ENCODE peak calls at places on chromosomes 16 and 17, in four cellular contexts. One of them, this sample, is unnamed.

GRCh38 chr17:49180303-49180702 is 30.1 kb downstream of the GNGT2 start:
- DNase-seq in GM12878: peak
- DNase-seq in SK-N-SH: peak
- DNase-seq in K562: peak
- DNase-seq in this sample: no peak

GRCh38 chr16:81778861-81779539 is at the start of gene PLCG2:
- DNase-seq in SK-N-SH: peak
- DNase-seq in K562: peak
- DNase-seq in GM12878: no peak
- DNase-seq in this sample: peak

GRCh38 chr17:46097497-46097896 is 95.7 kb downstream of the KANSL1 start:
- DNase-seq in K562: no peak
- DNase-seq in SK-N-SH: no peak
- DNase-seq in GM12878: no peak
- DNase-seq in this sample: no peak

GRCh38 chr16:4948903-4949766 is 9.0 kb upstream of the SEC14L5 start:
- DNase-seq in SK-N-SH: no peak
- DNase-seq in GM12878: no peak
- DNase-seq in K562: no peak
- DNase-seq in this sample: no peak

GRCh38 chr16:80883159-80883642 is 78.8 kb upstream of the CDYL2 start:
- DNase-seq in GM12878: no peak
- DNase-seq in SK-N-SH: no peak
- DNase-seq in K562: no peak
- DNase-seq in this sample: no peak

GRCh38 chr16:65178151-65178550 is 56.3 kb upstream of the CDH11 start:
- DNase-seq in K562: no peak
- DNase-seq in SK-N-SH: no peak
- DNase-seq in GM12878: no peak
- DNase-seq in this sample: no peak

GRCh38 chr17:41417576-41418015 is 6.8 kb downstream of the KRT37 start:
- DNase-seq in GM12878: no peak
- DNase-seq in SK-N-SH: peak
- DNase-seq in K562: peak
- DNase-seq in this sample: no peak

GRCh38 chr16:84724619-84725307 is 25.0 kb downstream of the USP10 start:
- DNase-seq in GM12878: no peak
- DNase-seq in SK-N-SH: no peak
- DNase-seq in K562: no peak
- DNase-seq in this sample: no peak

GRCh38 chr16:2924901-2925820 is 13.4 kb downstream of the FLYWCH1 start:
- DNase-seq in SK-N-SH: peak
- DNase-seq in GM12878: no peak
- DNase-seq in K562: no peak
- DNase-seq in this sample: no peak

GRCh38 chr16:66695935-66696668 is 441 bp downstream of the CMTM4 start:
- DNase-seq in GM12878: no peak
- DNase-seq in SK-N-SH: no peak
- DNase-seq in K562: peak
- DNase-seq in this sample: no peak

GRCh38 chr17:1006054-1006453 is 9.1 kb downstream of the TIMM22 start:
- DNase-seq in SK-N-SH: peak
- DNase-seq in GM12878: no peak
- DNase-seq in K562: no peak
- DNase-seq in this sample: no peak

GRCh38 chr17:8350339-8350738 is 10.7 kb downstream of the ODF4 start:
- DNase-seq in GM12878: no peak
- DNase-seq in K562: no peak
- DNase-seq in SK-N-SH: no peak
- DNase-seq in this sample: no peak

GRCh38 chr17:31724026-31724425 is 135.0 kb downstream of the COPRS start:
- DNase-seq in SK-N-SH: no peak
- DNase-seq in K562: no peak
- DNase-seq in GM12878: no peak
- DNase-seq in this sample: no peak

GRCh38 chr16:11325404-11326083 is 19.7 kb upstream of the RMI2 start:
- DNase-seq in SK-N-SH: no peak
- DNase-seq in K562: no peak
- DNase-seq in GM12878: peak
- DNase-seq in this sample: peak

GRCh38 chr16:89033796-89034572 is 57.0 kb upstream of the CBFA2T3 start:
- DNase-seq in K562: no peak
- DNase-seq in GM12878: no peak
- DNase-seq in SK-N-SH: no peak
- DNase-seq in this sample: no peak

GRCh38 chr16:57185446-57185944 is 344 bp downstream of the PSME3IP1 start:
- DNase-seq in SK-N-SH: peak
- DNase-seq in GM12878: no peak
- DNase-seq in K562: peak
- DNase-seq in this sample: peak

GRCh38 chr17:10067446-10068143 is 130.8 kb downstream of the GAS7 start:
- DNase-seq in K562: no peak
- DNase-seq in GM12878: no peak
- DNase-seq in SK-N-SH: no peak
- DNase-seq in this sample: no peak

GRCh38 chr17:1414001-1414574 is 14.1 kb upstream of the YWHAE start:
- DNase-seq in K562: no peak
- DNase-seq in SK-N-SH: no peak
- DNase-seq in GM12878: no peak
- DNase-seq in this sample: no peak

GRCh38 chr16:80273635-80274538 is 266.9 kb upstream of the DYNLRB2 start:
- DNase-seq in K562: no peak
- DNase-seq in SK-N-SH: no peak
- DNase-seq in GM12878: no peak
- DNase-seq in this sample: no peak

GRCh38 chr17:17570207-17570797 is 21.2 kb downstream of the PEMT start:
- DNase-seq in GM12878: no peak
- DNase-seq in K562: no peak
- DNase-seq in SK-N-SH: peak
- DNase-seq in this sample: no peak

GRCh38 chr17:7843536-7844291 is 9.7 kb downstream of the KDM6B start:
- DNase-seq in K562: peak
- DNase-seq in GM12878: peak
- DNase-seq in SK-N-SH: peak
- DNase-seq in this sample: no peak

GRCh38 chr17:57808882-57809281 is 41.0 kb downstream of the MRPS23 start:
- DNase-seq in K562: no peak
- DNase-seq in GM12878: no peak
- DNase-seq in SK-N-SH: peak
- DNase-seq in this sample: no peak

GRCh38 chr16:57008440-57008839 is 19.1 kb downstream of the NLRC5 start:
- DNase-seq in GM12878: no peak
- DNase-seq in SK-N-SH: no peak
- DNase-seq in K562: no peak
- DNase-seq in this sample: no peak

GRCh38 chr17:37293770-37294169 is 82.0 kb upstream of the C17orf78 start:
- DNase-seq in K562: no peak
- DNase-seq in GM12878: no peak
- DNase-seq in SK-N-SH: no peak
- DNase-seq in this sample: no peak

GRCh38 chr17:76710863-76711611 is at the start of gene MXRA7:
- DNase-seq in GM12878: no peak
- DNase-seq in K562: peak
- DNase-seq in SK-N-SH: peak
- DNase-seq in this sample: no peak

GRCh38 chr17:248337-249235 is 67.1 kb upstream of the DOC2B start:
- DNase-seq in GM12878: no peak
- DNase-seq in K562: no peak
- DNase-seq in SK-N-SH: no peak
- DNase-seq in this sample: no peak

GRCh38 chr16:71894229-71894920 is 956 bp upstream of the IST1 start:
- DNase-seq in K562: no peak
- DNase-seq in GM12878: no peak
- DNase-seq in SK-N-SH: peak
- DNase-seq in this sample: peak

GRCh38 chr16:2895813-2896212 is 12.8 kb downstream of the FLYWCH2 start:
- DNase-seq in GM12878: no peak
- DNase-seq in K562: no peak
- DNase-seq in SK-N-SH: no peak
- DNase-seq in this sample: no peak

GRCh38 chr17:17134952-17135340 is 71.2 kb downstream of the PLD6 start:
- DNase-seq in K562: no peak
- DNase-seq in SK-N-SH: no peak
- DNase-seq in GM12878: no peak
- DNase-seq in this sample: no peak

GRCh38 chr17:49985310-49985990 is 9.6 kb downstream of the DLX3 start:
- DNase-seq in SK-N-SH: peak
- DNase-seq in K562: no peak
- DNase-seq in GM12878: no peak
- DNase-seq in this sample: no peak

GRCh38 chr16:71540-72341 is 690 bp downstream of the RHBDF1 start:
- DNase-seq in SK-N-SH: peak
- DNase-seq in GM12878: no peak
- DNase-seq in K562: peak
- DNase-seq in this sample: no peak

GRCh38 chr17:36731806-36732205 is 130.4 kb downstream of the MRM1 start:
- DNase-seq in SK-N-SH: no peak
- DNase-seq in K562: no peak
- DNase-seq in GM12878: no peak
- DNase-seq in this sample: no peak

GRCh38 chr17:83189673-83190385 is 110.4 kb downstream of the METRNL start:
- DNase-seq in K562: no peak
- DNase-seq in GM12878: no peak
- DNase-seq in SK-N-SH: no peak
- DNase-seq in this sample: no peak

GRCh38 chr16:19316846-19317245 is 31.3 kb downstream of the CLEC19A start:
- DNase-seq in GM12878: no peak
- DNase-seq in SK-N-SH: no peak
- DNase-seq in K562: no peak
- DNase-seq in this sample: no peak

DNA sequence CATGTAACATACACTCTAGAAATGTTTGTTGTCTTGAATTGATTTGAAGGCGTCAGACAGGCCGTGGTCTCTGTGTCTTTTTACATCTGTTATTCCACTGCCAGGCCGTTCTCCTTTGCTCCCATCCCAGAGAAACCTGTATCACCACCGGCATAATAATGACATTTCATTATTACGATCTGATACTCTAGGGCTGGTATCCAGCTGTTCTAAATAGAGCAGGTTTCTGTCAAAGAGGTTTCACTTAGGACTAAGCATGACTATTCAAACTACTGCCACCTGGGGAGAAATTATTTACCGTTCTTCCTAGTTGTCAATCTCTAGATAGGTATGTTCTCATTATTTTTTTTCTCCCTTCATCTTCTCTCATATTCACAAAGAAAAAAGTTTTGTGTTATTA is 1016.2 kb upstream of the EEF2KMT start:
- DNase-seq in K562: no peak
- DNase-seq in SK-N-SH: no peak
- DNase-seq in GM12878: no peak
- DNase-seq in this sample: no peak
- TF ChIP-seq REST in K562: no peak
- TF ChIP-seq REST in SK-N-SH: no peak
- TF ChIP-seq REST in GM12878: no peak
- TF ChIP-seq REST in this sample: no peak

DNA sequence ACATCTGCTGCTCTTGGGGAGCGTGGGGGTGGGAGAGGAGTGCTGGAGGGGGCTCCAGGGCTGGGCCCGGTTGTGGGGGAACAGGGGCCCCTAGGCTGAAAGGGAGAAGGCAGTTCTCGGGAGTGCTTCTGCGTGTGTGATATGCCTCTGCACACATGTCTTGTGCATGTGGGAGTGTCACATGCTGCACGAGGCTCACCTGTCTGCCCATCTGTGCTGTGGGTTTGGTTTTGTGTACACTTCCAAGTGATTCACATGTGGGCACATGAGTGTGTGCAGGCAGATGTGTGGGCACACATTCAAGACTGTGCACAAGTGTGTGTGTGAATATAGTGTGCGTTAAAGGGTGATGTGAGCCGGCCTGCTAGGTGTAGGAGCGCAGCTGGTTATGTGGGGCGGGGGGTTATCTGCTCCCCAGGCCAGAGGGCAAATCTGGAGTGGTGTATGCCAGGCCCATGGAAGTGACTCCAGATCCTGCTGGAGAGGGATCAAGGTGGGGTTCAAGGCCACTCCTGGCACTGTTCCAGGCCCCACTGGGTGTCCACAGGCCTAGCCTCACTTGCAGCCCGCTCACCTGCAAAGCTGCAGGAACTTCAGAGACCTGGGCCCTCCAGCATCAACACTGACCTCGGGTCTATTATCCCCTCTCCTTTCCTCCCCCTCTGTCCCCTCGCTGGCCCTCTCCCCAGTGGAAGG is 3.8 kb upstream of the BAHCC1 start:
- DNase-seq in GM12878: no peak
- DNase-seq in K562: no peak
- DNase-seq in SK-N-SH: no peak
- DNase-seq in this sample: no peak
- TF ChIP-seq GABPA in GM12878: no peak
- TF ChIP-seq GABPA in K562: no peak
- TF ChIP-seq GABPA in SK-N-SH: no peak
- TF ChIP-seq GABPA in this sample: no peak

GRCh38 chr17:66860204-66860603 is 25.3 kb downstream of the CACNG5 start:
- DNase-seq in K562: no peak
- DNase-seq in SK-N-SH: no peak
- DNase-seq in GM12878: no peak
- DNase-seq in this sample: no peak
- TF ChIP-seq REST in K562: no peak
- TF ChIP-seq REST in SK-N-SH: no peak
- TF ChIP-seq REST in GM12878: no peak
- TF ChIP-seq REST in this sample: no peak

GRCh38 chr17:34478244-34478643 is 101.1 kb upstream of the TMEM132E start:
- DNase-seq in K562: no peak
- DNase-seq in SK-N-SH: no peak
- DNase-seq in GM12878: no peak
- DNase-seq in this sample: no peak

GRCh38 chr17:34472363-34472762 is 107.0 kb upstream of the TMEM132E start:
- DNase-seq in K562: peak
- DNase-seq in GM12878: no peak
- DNase-seq in SK-N-SH: no peak
- DNase-seq in this sample: no peak

GRCh38 chr17:34474706-34475105 is 104.7 kb upstream of the TMEM132E start:
- DNase-seq in SK-N-SH: no peak
- DNase-seq in K562: no peak
- DNase-seq in GM12878: no peak
- DNase-seq in this sample: no peak
- TF ChIP-seq GABPA in SK-N-SH: no peak
- TF ChIP-seq GABPA in K562: no peak
- TF ChIP-seq GABPA in GM12878: no peak
- TF ChIP-seq GABPA in this sample: no peak